ENCODE peak calls at places on chromosome 5, in seven cellular contexts. E is SK-N-SH, F is GM12878, M is H1, U is HepG2, T is HCT116, O is K562. R is an unnamed sample.

GRCh38 chr5:151622367-151623097 is 31.4 kb upstream of the FAT2 start:
- DNase-seq in E (no peak), F (no peak), M (no peak), U (no peak), T (no peak), O (no peak), R (no peak)

GRCh38 chr5:83555263-83555662 is 83.7 kb downstream of the VCAN start:
- DNase-seq in E (no peak), F (no peak), M (no peak), U (no peak), T (no peak), O (no peak), R (no peak)

GRCh38 chr5:142685418-142686209 is at the start of gene FGF1:
- DNase-seq in E (peak), F (no peak), M (no peak), U (no peak), T (no peak), O (no peak), R (no peak)

GRCh38 chr5:179964015-179964414 is 56.3 kb upstream of the TBC1D9B start:
- DNase-seq in E (no peak), F (no peak), M (no peak), U (no peak), T (no peak), O (no peak), R (no peak)

GRCh38 chr5:137300411-137301240 is 198.5 kb downstream of the SPOCK1 start:
- DNase-seq in E (no peak), F (no peak), M (peak), U (no peak), T (no peak), O (no peak), R (no peak)

GRCh38 chr5:8842906-8843590 is 702.8 kb downstream of the SEMA5A start:
- DNase-seq in E (peak), F (no peak), M (no peak), U (no peak), T (no peak), O (no peak), R (no peak)

GRCh38 chr5:28156981-28157380 is 1118.6 kb upstream of the CDH9 start:
- DNase-seq in E (no peak), F (no peak), M (no peak), U (no peak), T (no peak), O (no peak), R (no peak)

GRCh38 chr5:127320032-127320945 is 29.7 kb downstream of the MEGF10 start:
- DNase-seq in E (no peak), F (peak), M (no peak), U (no peak), T (no peak), O (no peak), R (no peak)

GRCh38 chr5:177233206-177233605 is 70.3 kb downstream of the RAB24 start:
- DNase-seq in E (no peak), F (no peak), M (no peak), U (no peak), T (no peak), O (no peak), R (no peak)

GRCh38 chr5:84437673-84438315 is 53.1 kb upstream of the EDIL3 start:
- DNase-seq in E (no peak), F (no peak), M (no peak), U (no peak), T (peak), O (no peak), R (no peak)

GRCh38 chr5:135069895-135070657 is 36.0 kb upstream of the PITX1 start:
- DNase-seq in E (no peak), F (no peak), M (no peak), U (no peak), T (no peak), O (no peak), R (no peak)

GRCh38 chr5:55991768-55992486 is 2.8 kb downstream of the IL6ST start:
- DNase-seq in E (no peak), F (no peak), M (no peak), U (peak), T (no peak), O (no peak), R (no peak)

GRCh38 chr5:149426931-149427330 is 47.8 kb upstream of the IL17B start:
- DNase-seq in E (no peak), F (no peak), M (no peak), U (no peak), T (no peak), O (no peak), R (no peak)

GRCh38 chr5:78896128-78896527 is 89.0 kb downstream of the ARSB start:
- DNase-seq in E (no peak), F (no peak), M (no peak), U (no peak), T (no peak), O (no peak), R (no peak)

GRCh38 chr5:106875591-106876297 is 795.0 kb downstream of the EFNA5 start:
- DNase-seq in E (no peak), F (no peak), M (peak), U (peak), T (peak), O (peak), R (peak)

GRCh38 chr5:170247363-170247762 is 14.6 kb downstream of the C5orf58 start:
- DNase-seq in E (no peak), F (no peak), M (no peak), U (no peak), T (no peak), O (no peak), R (no peak)

GRCh38 chr5:181119105-181119504 is 11.9 kb downstream of the OR2V1 start:
- DNase-seq in E (no peak), F (no peak), M (no peak), U (no peak), T (no peak), O (no peak), R (no peak)

GRCh38 chr5:88144219-88145040 is 124.2 kb downstream of the TMEM161B start:
- DNase-seq in E (peak), F (no peak), M (peak), U (no peak), T (no peak), O (no peak), R (no peak)

GRCh38 chr5:125196479-125197183 is 450.2 kb upstream of the ZNF608 start:
- DNase-seq in E (no peak), F (no peak), M (no peak), U (no peak), T (no peak), O (no peak), R (no peak)

GRCh38 chr5:173627860-173628392 is 11.5 kb upstream of the BOD1 start:
- DNase-seq in E (no peak), F (no peak), M (peak), U (no peak), T (no peak), O (no peak), R (no peak)

GRCh38 chr5:67233075-67233474 is 36.5 kb upstream of the CD180 start:
- DNase-seq in E (no peak), F (no peak), M (no peak), U (no peak), T (no peak), O (no peak), R (no peak)

GRCh38 chr5:139651863-139652787 is 4.0 kb downstream of the CXXC5 start:
- DNase-seq in E (peak), F (peak), M (peak), U (no peak), T (no peak), O (peak), R (peak)

GRCh38 chr5:66363097-66363496 is 219.0 kb downstream of the SREK1 start:
- DNase-seq in E (peak), F (no peak), M (no peak), U (no peak), T (no peak), O (no peak), R (no peak)

GRCh38 chr5:100641833-100642232 is 106.7 kb downstream of the FAM174A start:
- DNase-seq in E (no peak), F (no peak), M (no peak), U (no peak), T (no peak), O (peak), R (peak)

GRCh38 chr5:15353086-15353645 is 146.8 kb upstream of the FBXL7 start:
- DNase-seq in E (no peak), F (no peak), M (no peak), U (no peak), T (no peak), O (no peak), R (no peak)
- TF ChIP-seq JUND in E (no peak), F (no peak), M (no peak), U (no peak), T (no peak), O (no peak), R (no peak)

GRCh38 chr5:16225927-16226326 is 46.3 kb upstream of the MARCHF11 start:
- DNase-seq in E (no peak), F (no peak), M (no peak), U (no peak), T (no peak), O (no peak), R (no peak)
- TF ChIP-seq JUND in E (no peak), F (no peak), M (no peak), U (no peak), T (no peak), O (no peak), R (no peak)

GRCh38 chr5:61966558-61966957 is 339.4 kb upstream of the KIF2A start:
- DNase-seq in E (no peak), F (no peak), M (no peak), U (no peak), T (no peak), O (no peak), R (no peak)

GRCh38 chr5:61966991-61967390 is 339.0 kb upstream of the KIF2A start:
- DNase-seq in E (no peak), F (no peak), M (no peak), U (no peak), T (no peak), O (no peak), R (no peak)

GRCh38 chr5:61965074-61965473 is 340.9 kb upstream of the KIF2A start:
- DNase-seq in E (no peak), F (no peak), M (no peak), U (no peak), T (no peak), O (no peak), R (no peak)

GRCh38 chr5:61965495-61965894 is 340.5 kb upstream of the KIF2A start:
- DNase-seq in E (no peak), F (no peak), M (no peak), U (no peak), T (no peak), O (no peak), R (no peak)

DNA sequence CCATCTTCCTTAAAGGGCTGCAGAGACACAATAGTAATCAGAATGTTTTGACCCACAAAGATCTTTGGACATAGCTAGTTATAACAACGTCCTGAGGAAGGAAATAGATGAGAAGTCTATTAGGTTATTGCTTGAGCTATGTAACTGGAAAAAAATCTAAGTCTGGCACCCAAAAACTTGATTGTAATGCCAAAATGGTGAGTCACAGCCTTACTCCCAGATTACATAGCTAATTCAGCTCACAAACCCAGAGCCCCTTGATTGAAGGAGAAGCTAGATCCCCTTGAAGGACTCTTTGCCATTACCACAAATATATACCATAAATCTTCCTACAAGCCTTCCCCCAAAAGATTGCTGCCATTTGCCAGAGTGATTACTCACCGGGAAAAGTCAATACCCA is 341.8 kb upstream of the KIF2A start:
- DNase-seq in E (no peak), F (no peak), M (no peak), U (no peak), T (no peak), O (no peak), R (no peak)
- TF ChIP-seq JUND in E (no peak), F (no peak), M (no peak), U (no peak), T (no peak), O (no peak), R (no peak)

GRCh38 chr5:150500905-150501304 is 7.0 kb upstream of the NDST1 start:
- DNase-seq in E (no peak), F (no peak), M (no peak), U (no peak), T (no peak), O (no peak), R (peak)

GRCh38 chr5:150498501-150498900 is 9.4 kb upstream of the NDST1 start:
- DNase-seq in E (no peak), F (no peak), M (peak), U (no peak), T (no peak), O (no peak), R (no peak)

GRCh38 chr5:150500328-150500841 is 7.5 kb upstream of the NDST1 start:
- DNase-seq in E (no peak), F (no peak), M (no peak), U (no peak), T (no peak), O (no peak), R (no peak)

GRCh38 chr5:150498971-150499370 is 9.0 kb upstream of the NDST1 start:
- DNase-seq in E (no peak), F (no peak), M (no peak), U (no peak), T (no peak), O (no peak), R (peak)

DNA sequence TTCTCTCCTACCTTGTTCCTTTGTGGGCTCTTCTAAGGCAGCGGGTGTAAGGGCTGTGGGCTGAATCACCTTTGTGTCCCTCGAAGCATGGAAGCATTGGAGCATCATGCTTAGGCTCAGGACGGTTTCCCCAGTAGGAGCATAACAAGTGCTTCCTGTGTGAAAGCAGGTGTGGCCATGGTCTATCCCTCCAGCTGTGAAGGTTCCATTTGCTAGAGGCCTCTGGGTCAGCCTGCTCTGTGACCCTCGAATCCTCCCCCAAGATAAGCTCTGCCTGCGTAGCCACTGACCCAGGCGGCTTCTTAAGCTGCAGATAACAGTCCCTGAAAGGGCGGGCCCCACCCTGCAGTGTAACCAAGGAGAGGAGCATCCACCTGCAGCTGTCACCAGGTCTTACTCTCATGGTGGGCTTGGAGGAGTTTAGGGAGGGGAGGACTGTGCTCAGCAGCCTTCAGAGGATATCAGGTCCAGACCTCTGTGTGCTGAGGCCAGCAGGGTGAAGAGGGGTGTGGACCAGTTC is 8.4 kb upstream of the NDST1 start:
- DNase-seq in E (no peak), F (no peak), M (no peak), U (no peak), T (no peak), O (peak), R (no peak)
- TF ChIP-seq JUND in E (no peak), F (no peak), M (no peak), U (no peak), T (no peak), O (peak), R (no peak)

R was measured in T47D.